ENCODE peak calls at places on chromosomes 1 and 21, in eight cellular contexts. W, H, E, S, O, K, T and A are unnamed samples. For H3K9me3, the result is how much of the 10 kb centered on the place peaks cover.

GRCh38 chr1:226722240-226722900 is 16.7 kb downstream of the ITPKB start:
- DNase-seq in W (no peak), T (peak), H (no peak), S (no peak), K (peak), E (no peak), O (no peak), A (no peak)

GRCh38 chr1:46411601-46412341 is 17.7 kb downstream of the FAAH start:
- DNase-seq in H (no peak), E (no peak), O (no peak), S (peak), T (no peak), K (no peak), W (no peak), A (no peak)

GRCh38 chr1:215887618-215888017 is 320.5 kb downstream of the KCTD3 start:
- DNase-seq in W (no peak), E (no peak), K (no peak), S (no peak), H (no peak), O (no peak), T (no peak), A (no peak)

GRCh38 chr1:175254190-175254589 is 61.6 kb upstream of the KIAA0040 start:
- DNase-seq in H (no peak), E (no peak), S (no peak), K (no peak), T (no peak), O (no peak), W (no peak), A (no peak)

GRCh38 chr1:234909851-234910250 is 218.8 kb downstream of the TOMM20 start:
- DNase-seq in K (no peak), T (no peak), H (no peak), O (no peak), E (no peak), W (no peak), S (no peak), A (no peak)

GRCh38 chr1:229603387-229604005 is 22.4 kb downstream of the TAF5L start:
- DNase-seq in S (no peak), W (no peak), H (no peak), O (no peak), K (no peak), E (no peak), T (no peak), A (no peak)

GRCh38 chr1:23559136-23559984 is at the start of gene ID3:
- DNase-seq in K (peak), H (peak), S (peak), W (peak), O (peak), T (peak), E (peak), A (peak)

GRCh38 chr1:248855580-248855979 is 3.3 kb downstream of the ZNF692 start:
- DNase-seq in E (no peak), O (no peak), S (no peak), K (no peak), T (no peak), W (no peak), H (no peak), A (no peak)

GRCh38 chr1:3918966-3919611 is 19.0 kb upstream of the C1orf174 start:
- DNase-seq in H (no peak), T (peak), O (no peak), K (no peak), W (no peak), S (no peak), E (no peak), A (no peak)

GRCh38 chr1:18703041-18703621 is 72.5 kb downstream of the PAX7 start:
- DNase-seq in K (no peak), E (no peak), W (peak), T (no peak), H (no peak), O (no peak), S (no peak), A (no peak)

GRCh38 chr1:151035167-151035566 is 1.2 kb upstream of the BNIPL start:
- DNase-seq in T (no peak), W (no peak), K (no peak), O (no peak), H (no peak), S (no peak), E (no peak), A (no peak)

GRCh38 chr1:195076682-195077081 is 1531.6 kb downstream of the KCNT2 start:
- DNase-seq in S (no peak), W (no peak), H (no peak), O (no peak), K (no peak), T (no peak), E (no peak), A (no peak)

GRCh38 chr1:195075973-195076372 is 1532.3 kb downstream of the KCNT2 start:
- DNase-seq in S (no peak), O (no peak), E (no peak), W (no peak), H (no peak), K (no peak), T (no peak), A (no peak)

GRCh38 chr1:195071461-195071860 is 1536.8 kb downstream of the KCNT2 start:
- DNase-seq in S (no peak), H (no peak), E (no peak), W (no peak), O (no peak), K (no peak), T (no peak), A (no peak)
- H3K9me3 ChIP-seq in S (under half), H (under half), E (under half), W (under half), O (under half), K (under half), T (under half), A (under half)

GRCh38 chr1:171654705-171655214 is 2.3 kb upstream of the MYOC start:
- DNase-seq in H (no peak), K (peak), W (no peak), T (no peak), S (no peak), O (no peak), E (no peak), A (no peak)
- H3K27ac ChIP-seq in H (peak), K (peak), W (peak), T (peak), S (peak), O (no peak), E (peak), A (no peak)

GRCh38 chr1:26851106-26851684 is 11.8 kb upstream of the SFN start:
- DNase-seq in E (no peak), W (no peak), S (no peak), O (no peak), T (no peak), K (no peak), H (no peak), A (no peak)
- TF ChIP-seq CTCF in E (peak), W (no peak), S (no peak), O (no peak), T (no peak), K (no peak), H (no peak), A (no peak)

DNA sequence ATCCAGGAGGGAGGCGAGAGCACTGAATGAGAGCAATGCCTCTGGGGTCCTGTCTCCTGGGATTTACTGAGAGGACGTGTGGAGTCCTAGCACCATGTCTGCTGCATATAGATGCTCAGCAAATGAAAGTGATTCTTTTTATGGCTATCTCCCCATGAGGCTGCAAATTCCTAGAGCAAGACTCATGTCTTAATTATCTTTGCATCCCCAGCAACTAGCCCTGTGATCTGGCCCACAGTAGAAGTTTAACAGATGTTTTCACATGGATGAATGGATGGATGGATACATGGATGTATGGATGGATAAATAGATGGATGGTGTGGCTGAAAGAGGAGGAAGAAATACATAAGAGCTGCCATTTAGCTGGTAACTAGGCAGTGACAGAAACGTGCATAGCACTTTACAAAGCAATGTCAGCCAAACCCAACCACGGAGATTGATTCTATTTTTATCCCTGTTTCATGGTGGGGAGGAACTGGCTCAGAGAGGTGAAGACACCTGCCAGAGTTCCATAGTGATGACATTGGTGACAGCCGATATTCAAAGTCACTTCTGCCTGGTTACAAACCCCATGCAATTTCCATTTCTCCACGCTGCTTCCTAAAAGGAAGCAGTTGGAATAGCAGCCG is 32.7 kb upstream of the ZBTB40 start:
- DNase-seq in E (no peak), W (peak), T (no peak), O (no peak), K (no peak), S (no peak), H (no peak), A (no peak)
- H3K9me3 ChIP-seq in E (under half), W (under half), T (under half), O (under half), K (under half), S (under half), H (under half), A (under half)

GRCh38 chr1:246571953-246572352 is 5.7 kb downstream of the CNST start:
- DNase-seq in T (no peak), K (no peak), H (no peak), S (no peak), O (no peak), W (no peak), E (no peak), A (no peak)

GRCh38 chr1:246572795-246573194 is 6.5 kb downstream of the CNST start:
- DNase-seq in H (no peak), K (no peak), E (no peak), O (no peak), S (no peak), W (no peak), T (no peak), A (no peak)

GRCh38 chr1:246567258-246568235 is 1.3 kb downstream of the CNST start:
- DNase-seq in S (no peak), E (peak), O (no peak), W (peak), T (no peak), H (no peak), K (no peak), A (no peak)

GRCh38 chr1:246566808-246567154 is 525 bp downstream of the CNST start:
- DNase-seq in H (no peak), O (no peak), S (peak), E (no peak), K (no peak), T (peak), W (no peak), A (peak)

DNA sequence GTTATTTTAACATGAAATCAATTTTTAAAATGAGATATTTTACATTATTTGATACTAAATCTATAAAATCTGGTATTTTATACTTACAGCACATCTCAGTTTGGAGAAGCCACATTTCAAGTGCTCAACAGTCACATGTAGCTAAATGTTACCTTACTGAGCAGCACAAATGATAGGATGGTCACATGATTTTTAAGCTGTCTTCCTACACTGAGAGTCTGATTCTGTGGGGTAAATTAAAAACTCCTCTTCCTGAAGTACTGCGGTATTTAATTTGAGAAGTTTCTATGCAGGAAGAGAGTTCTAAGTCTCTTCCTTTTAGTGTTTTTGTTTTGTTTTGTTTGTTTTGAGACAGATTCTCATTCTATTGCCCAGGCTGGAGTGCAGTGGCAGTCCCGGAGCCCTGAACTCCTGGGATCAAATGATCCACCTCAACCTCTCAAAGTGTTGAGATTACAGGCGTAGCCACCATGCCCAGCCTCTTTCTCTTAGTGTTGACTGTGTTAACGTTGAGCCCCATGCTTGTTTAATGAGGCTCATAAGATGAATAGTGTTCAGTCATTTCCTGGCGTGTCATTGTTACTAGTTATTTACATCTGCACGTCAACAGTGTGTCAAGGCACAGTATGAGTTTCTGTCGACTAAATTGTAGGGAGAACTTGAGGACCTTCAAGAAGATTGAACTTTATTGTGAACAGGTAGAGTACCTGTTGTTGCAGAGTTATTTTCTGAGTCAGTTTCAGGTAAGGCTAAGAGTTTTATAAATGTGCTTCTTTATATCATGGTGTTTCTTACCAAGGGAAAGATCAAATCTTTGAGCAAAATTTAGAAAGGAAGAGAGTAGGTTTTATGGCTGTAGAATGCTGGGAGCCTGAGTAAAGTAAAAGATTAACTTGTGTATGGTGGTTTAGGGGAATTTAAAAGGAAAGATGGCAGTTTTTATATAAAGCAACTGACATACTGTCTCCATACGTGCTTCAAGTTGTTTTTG is 3.3 kb downstream of the CNST start:
- DNase-seq in S (no peak), O (peak), H (no peak), K (no peak), E (no peak), T (no peak), W (no peak), A (peak)
- H3K27ac ChIP-seq in S (peak), O (peak), H (peak), K (no peak), E (peak), T (peak), W (no peak), A (peak)

DNA sequence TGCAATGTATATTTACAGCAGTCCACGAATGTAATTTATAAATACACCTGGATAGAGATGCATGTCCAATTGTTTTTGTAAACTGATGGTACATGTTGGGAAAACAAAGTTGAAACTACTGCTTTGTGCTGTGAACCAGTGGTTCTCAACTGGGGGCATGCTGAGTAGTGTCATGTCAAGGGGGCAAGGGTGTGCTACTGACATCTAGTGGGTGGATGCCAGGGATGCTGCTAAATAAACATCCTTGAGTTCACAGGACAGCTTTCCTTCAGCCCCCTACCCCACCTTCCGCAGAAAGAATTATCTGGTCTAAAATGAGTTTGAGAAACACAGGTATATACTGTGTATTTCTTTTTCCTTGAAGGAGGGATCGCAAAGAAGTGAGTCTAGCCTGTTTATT is 95.9 kb downstream of the RASAL2 start:
- DNase-seq in K (no peak), H (no peak), O (no peak), W (peak), E (peak), S (no peak), T (no peak), A (no peak)
- TF ChIP-seq CTCF in K (no peak), H (peak), O (no peak), W (peak), E (peak), S (peak), T (no peak), A (no peak)

DNA sequence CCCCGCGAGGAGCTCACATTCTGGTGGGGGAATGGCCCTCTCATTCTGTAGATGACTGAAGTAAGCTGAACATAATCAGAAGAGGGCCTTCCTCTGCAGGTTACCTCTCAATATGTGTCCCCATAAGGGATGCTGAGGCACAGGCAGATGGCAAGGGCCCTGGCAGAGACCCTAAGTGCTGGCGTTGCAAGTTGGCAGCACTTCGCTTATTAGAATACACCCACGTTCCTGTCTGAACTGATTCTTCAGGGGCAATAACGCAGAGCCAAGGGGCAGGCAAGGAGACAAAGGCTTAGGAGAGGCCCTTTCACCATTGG is 56.6 kb downstream of the GLIS1 start:
- DNase-seq in E (no peak), K (no peak), W (no peak), T (no peak), S (no peak), H (no peak), O (no peak), A (no peak)
- H3K9me3 ChIP-seq in E (under half), K (under half), W (under half), T (under half), S (under half), H (under half), O (under half), A (under half)

GRCh38 chr1:85407978-85408377 is 57.0 kb downstream of the DDAH1 start:
- DNase-seq in S (no peak), T (no peak), H (no peak), E (no peak), O (no peak), W (no peak), K (no peak), A (no peak)

GRCh38 chr1:85404393-85404792 is 60.6 kb downstream of the DDAH1 start:
- DNase-seq in K (no peak), H (no peak), O (no peak), E (no peak), T (no peak), W (no peak), S (no peak), A (no peak)

GRCh38 chr1:85409516-85409915 is 55.4 kb downstream of the DDAH1 start:
- DNase-seq in K (no peak), E (no peak), O (no peak), T (no peak), W (no peak), H (no peak), S (no peak), A (no peak)

GRCh38 chr1:85406887-85407593 is 57.9 kb downstream of the DDAH1 start:
- DNase-seq in H (peak), K (peak), E (peak), O (no peak), W (no peak), T (peak), S (no peak), A (no peak)

DNA sequence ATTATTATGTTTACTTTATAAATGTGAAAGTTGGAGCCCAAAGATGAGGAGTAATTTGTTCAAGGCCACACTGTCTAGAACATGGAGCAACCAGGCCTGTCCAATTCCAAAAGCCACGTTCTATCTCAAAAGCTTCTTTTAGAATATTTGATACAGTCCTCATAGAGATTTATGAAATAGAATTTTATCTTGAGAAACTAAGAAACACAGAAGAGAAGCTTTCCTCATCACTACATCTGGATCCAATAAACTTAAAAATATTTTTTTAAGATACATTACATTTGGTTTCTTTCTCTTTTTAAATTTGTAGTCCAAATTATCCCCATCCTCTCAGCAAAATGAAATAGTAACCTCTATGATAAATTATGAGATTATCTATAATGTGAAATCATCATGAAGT is 58.9 kb downstream of the DDAH1 start:
- DNase-seq in W (no peak), H (no peak), O (no peak), S (no peak), E (no peak), K (no peak), T (no peak), A (no peak)
- H3K27ac ChIP-seq in W (no peak), H (peak), O (no peak), S (no peak), E (no peak), K (no peak), T (no peak), A (no peak)

GRCh38 chr21:37263827-37264226 is 3.3 kb downstream of the VPS26C start:
- DNase-seq in H (no peak), K (no peak), W (no peak), S (no peak), O (no peak), E (no peak), T (no peak), A (no peak)

GRCh38 chr21:37259426-37259825 is 7.7 kb downstream of the VPS26C start:
- DNase-seq in S (no peak), E (no peak), K (no peak), W (no peak), O (no peak), T (no peak), H (no peak), A (no peak)

GRCh38 chr21:37253991-37254390 is 13.1 kb downstream of the VPS26C start:
- DNase-seq in O (no peak), K (no peak), W (no peak), T (no peak), S (no peak), E (peak), H (no peak), A (no peak)

GRCh38 chr21:37257526-37257966 is 9.6 kb downstream of the VPS26C start:
- DNase-seq in W (no peak), T (no peak), S (peak), K (no peak), O (no peak), E (peak), H (no peak), A (no peak)

GRCh38 chr21:37257967-37258877 is 8.9 kb downstream of the VPS26C start:
- DNase-seq in W (peak), E (peak), T (peak), K (peak), O (peak), S (peak), H (peak), A (peak)
- TF ChIP-seq CTCF in W (no peak), E (no peak), T (no peak), K (no peak), O (no peak), S (no peak), H (no peak), A (no peak)